ENCODE peak calls at places on chromosomes 16 and 17, in eight cellular contexts. S is mesothelial cell of epicardium, B is NCI-H1092, A is C1 segment of cervical spinal cord, I is neural crest cell, G is T-helper 1 cell, X is neuronal stem cell, F is heart left ventricle. T is an unnamed sample.

GRCh38 chr16:69821844-69822173 is 59.7 kb downstream of the WWP2 start:
- DNase-seq in S (no peak), B (no peak), A (no peak), I (no peak), G (no peak), X (no peak), F (no peak), T (no peak)

GRCh38 chr16:87143661-87144121 is 173.5 kb downstream of the C16orf95 start:
- DNase-seq in S (no peak), B (no peak), A (no peak), I (no peak), G (no peak), X (no peak), F (no peak), T (no peak)

GRCh38 chr17:41891135-41892065 is 26.2 kb upstream of the KLHL11 start:
- DNase-seq in S (no peak), B (no peak), A (no peak), I (no peak), G (no peak), X (no peak), F (no peak), T (no peak)

GRCh38 chr17:43587647-43588046 is 41.5 kb upstream of the ETV4 start:
- DNase-seq in S (no peak), B (no peak), A (no peak), I (no peak), G (no peak), X (no peak), F (no peak), T (no peak)

GRCh38 chr16:85715169-85716015 is 26.6 kb upstream of the GINS2 start:
- DNase-seq in S (no peak), B (peak; percentile 94), A (no peak), I (no peak), G (no peak), X (no peak), F (no peak), T (no peak)

GRCh38 chr17:76337413-76337777 is 16.3 kb downstream of the PRPSAP1 start:
- DNase-seq in S (no peak), B (no peak), A (no peak), I (no peak), G (no peak), X (no peak), F (no peak), T (no peak)

GRCh38 chr17:3030096-3030495 is 33.3 kb downstream of the OR1D5 start:
- DNase-seq in S (no peak), B (no peak), A (no peak), I (no peak), G (no peak), X (no peak), F (no peak), T (no peak)

GRCh38 chr16:15576960-15577958 is 65.7 kb downstream of the MARF1 start:
- DNase-seq in S (no peak), B (no peak), A (no peak), I (no peak), G (no peak), X (no peak), F (no peak), T (no peak)

GRCh38 chr17:59825533-59826316 is 67.0 kb downstream of the TUBD1 start:
- DNase-seq in S (no peak), B (no peak), A (no peak), I (no peak), G (no peak), X (no peak), F (no peak), T (no peak)

GRCh38 chr17:49992933-49993422 is 2.0 kb downstream of the DLX3 start:
- DNase-seq in S (no peak), B (no peak), A (no peak), I (no peak), G (no peak), X (no peak), F (no peak), T (no peak)